ENCODE peak calls at places on chromosomes 1 and 21, in seven cellular contexts. C, D, G, N, J, K and V are unnamed samples.

GRCh38 chr1:37513795-37514349 is 694 bp downstream of the MEAF6 start:
- DNase-seq in C (no peak), D (no peak), G (no peak), N (no peak), J (no peak), K (no peak), V (peak)

GRCh38 chr1:227937031-227937430 is 10.7 kb downstream of the WNT9A start:
- DNase-seq in C (no peak), D (no peak), G (no peak), N (no peak), J (no peak), K (no peak), V (no peak)

GRCh38 chr1:42282024-42282579 is 52.9 kb downstream of the FOXJ3 start:
- DNase-seq in C (no peak), D (peak), G (no peak), N (no peak), J (no peak), K (no peak), V (no peak)

GRCh38 chr1:59290173-59290954 is 6.5 kb upstream of the FGGY start:
- DNase-seq in C (no peak), D (peak), G (no peak), N (peak), J (no peak), K (peak), V (peak)

GRCh38 chr1:115233598-115233997 is 104.5 kb downstream of the NGF start:
- DNase-seq in C (no peak), D (no peak), G (no peak), N (no peak), J (no peak), K (no peak), V (no peak)

GRCh38 chr1:108050134-108050533 is 85.2 kb upstream of the VAV3 start:
- DNase-seq in C (peak), D (no peak), G (no peak), N (no peak), J (no peak), K (no peak), V (no peak)

GRCh38 chr1:205228052-205228451 is 306 bp downstream of the TMCC2 start:
- DNase-seq in C (no peak), D (no peak), G (no peak), N (no peak), J (no peak), K (no peak), V (peak)

GRCh38 chr1:46948629-46949282 is 7.5 kb upstream of the CYP4A11 start:
- DNase-seq in C (no peak), D (no peak), G (no peak), N (peak), J (no peak), K (no peak), V (no peak)

GRCh38 chr1:116396769-116397168 is 23.7 kb downstream of the ATP1A1 start:
- DNase-seq in C (no peak), D (no peak), G (no peak), N (no peak), J (no peak), K (no peak), V (no peak)

GRCh38 chr1:67149179-67149770 is 14.5 kb upstream of the C1orf141 start:
- DNase-seq in C (peak), D (peak), G (peak), N (peak), J (no peak), K (peak), V (peak)

GRCh38 chr1:201481761-201482493 is 12.9 kb upstream of the PHLDA3 start:
- DNase-seq in C (peak), D (peak), G (peak), N (peak), J (peak), K (peak), V (peak)

GRCh38 chr1:9849691-9850441 is 26.1 kb upstream of the CLSTN1 start:
- DNase-seq in C (no peak), D (no peak), G (no peak), N (no peak), J (no peak), K (no peak), V (peak)

GRCh38 chr21:37891953-37892352 is 24.3 kb downstream of the KCNJ6 start:
- DNase-seq in C (no peak), D (no peak), G (no peak), N (no peak), J (no peak), K (no peak), V (no peak)

DNA sequence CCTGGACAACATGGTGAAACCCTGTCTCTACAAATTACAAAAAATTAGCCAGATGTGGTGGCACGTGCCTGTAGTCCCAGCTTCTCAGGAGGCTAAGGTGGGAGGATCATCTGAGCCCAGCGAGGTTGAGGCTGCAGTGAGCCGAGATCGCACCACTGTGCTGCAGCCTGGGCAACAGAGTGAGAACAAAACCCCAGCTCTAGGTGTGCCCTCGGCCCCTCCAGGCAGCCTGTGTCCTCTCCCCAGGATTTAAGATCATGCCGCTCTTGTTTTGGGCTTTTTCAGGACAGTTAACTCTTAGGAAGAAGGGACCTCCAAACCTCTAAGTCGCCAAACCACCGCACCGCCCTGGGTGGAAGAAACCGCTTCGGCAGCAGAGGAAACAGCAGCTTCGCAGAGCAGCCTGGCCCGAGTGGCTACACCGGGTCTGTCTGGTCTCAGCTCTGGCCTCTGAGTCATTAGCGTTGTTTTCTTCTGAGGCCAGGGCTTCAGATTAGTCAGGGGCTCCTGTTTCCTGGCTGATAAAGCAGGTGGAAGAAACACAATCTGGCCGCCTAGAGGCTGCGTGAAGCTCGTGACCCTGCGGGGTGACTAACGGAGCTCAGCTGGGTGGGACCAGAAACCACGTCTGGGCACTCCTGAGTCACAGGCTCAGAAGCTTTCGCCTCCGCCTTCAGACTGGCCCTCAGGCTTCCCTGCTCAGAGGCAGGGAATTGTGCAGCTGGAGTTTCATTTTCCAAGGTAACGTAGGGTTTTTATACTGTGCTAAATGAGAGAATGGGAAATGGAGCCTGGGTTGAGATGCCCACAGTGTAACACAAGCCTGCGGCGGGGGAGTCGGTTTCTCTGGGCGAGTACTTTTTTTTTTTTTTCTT is 44.7 kb downstream of the CHAF1B start:
- DNase-seq in C (peak), D (peak), G (peak), N (peak), J (peak), K (peak), V (peak)
- TF ChIP-seq POLR2A in C (peak), D (peak), G (peak), N (peak), J (no peak), K (peak), V (peak)

GRCh38 chr1:36464605-36465393 is 615 bp upstream of the MRPS15 start:
- DNase-seq in C (peak), D (peak), G (no peak), N (no peak), J (no peak), K (peak), V (no peak)

GRCh38 chr1:36465731-36466369 is 1.7 kb upstream of the MRPS15 start:
- DNase-seq in C (no peak), D (no peak), G (no peak), N (no peak), J (peak), K (peak), V (no peak)

GRCh38 chr1:36466370-36467026 is 2.3 kb upstream of the MRPS15 start:
- DNase-seq in C (no peak), D (no peak), G (no peak), N (no peak), J (peak), K (no peak), V (no peak)

GRCh38 chr1:36463404-36463772 is 796 bp downstream of the MRPS15 start:
- DNase-seq in C (no peak), D (no peak), G (no peak), N (no peak), J (no peak), K (no peak), V (no peak)

GRCh38 chr1:36463773-36464604 is at the start of gene MRPS15:
- DNase-seq in C (peak), D (peak), G (peak), N (peak), J (peak), K (peak), V (peak)
- TF ChIP-seq POLR2A in C (peak), D (peak), G (peak), N (peak), J (no peak), K (peak), V (peak)

DNA sequence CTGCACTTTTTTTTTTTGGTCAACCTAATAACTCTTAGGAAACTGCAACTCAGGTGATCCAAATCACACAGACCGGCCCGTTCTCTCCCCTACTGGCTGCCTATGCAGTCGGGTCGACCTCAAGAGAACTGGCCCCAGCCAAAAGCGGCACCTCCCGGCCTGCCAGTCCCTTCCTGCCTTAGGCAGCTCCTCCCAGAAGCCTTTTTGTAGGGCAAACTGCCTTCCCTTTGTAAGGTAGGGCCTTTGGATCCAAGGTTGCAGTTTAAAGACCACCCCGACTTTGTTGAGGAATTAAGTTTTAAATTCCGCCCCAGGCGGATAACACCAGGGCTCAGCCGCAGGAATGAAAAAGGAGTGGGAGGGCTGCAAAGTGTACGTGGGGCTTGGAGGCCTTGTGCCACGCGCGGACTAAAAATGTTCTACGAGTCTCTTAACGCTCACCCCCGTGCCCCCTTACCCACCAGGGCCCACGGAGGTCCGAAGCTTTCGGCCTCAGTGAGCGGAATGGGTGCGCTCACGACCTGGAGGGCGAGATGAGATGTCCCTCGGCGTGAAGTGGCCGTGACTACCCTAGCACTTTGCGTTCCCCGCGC is 642 bp upstream of the ST3GAL3 start:
- DNase-seq in C (no peak), D (no peak), G (no peak), N (peak), J (no peak), K (no peak), V (peak)
- TF ChIP-seq POLR2A in C (no peak), D (no peak), G (no peak), N (no peak), J (no peak), K (no peak), V (no peak)

GRCh38 chr1:89994805-89995594 is at the start of gene ZNF326:
- DNase-seq in C (peak), D (peak), G (peak), N (peak), J (peak), K (peak), V (peak)
- TF ChIP-seq POLR2A in C (peak), D (peak), G (peak), N (peak), J (peak), K (peak), V (peak)

GRCh38 chr1:2404142-2404889 is 8.0 kb downstream of the PEX10 start:
- DNase-seq in C (no peak), D (no peak), G (no peak), N (no peak), J (no peak), K (no peak), V (no peak)

GRCh38 chr1:2400950-2401649 is 9.5 kb downstream of the RER1 start:
- DNase-seq in C (no peak), D (no peak), G (no peak), N (no peak), J (no peak), K (no peak), V (no peak)

GRCh38 chr1:2404890-2405511 is 7.4 kb downstream of the PEX10 start:
- DNase-seq in C (no peak), D (peak), G (no peak), N (no peak), J (no peak), K (no peak), V (no peak)

GRCh38 chr1:2402420-2402819 is 9.9 kb downstream of the PEX10 start:
- DNase-seq in C (no peak), D (no peak), G (no peak), N (no peak), J (no peak), K (no peak), V (no peak)

GRCh38 chr1:2403273-2403672 is 9.1 kb downstream of the PEX10 start:
- DNase-seq in C (no peak), D (no peak), G (no peak), N (no peak), J (no peak), K (no peak), V (no peak)
- TF ChIP-seq POLR2A in C (no peak), D (no peak), G (no peak), N (no peak), J (no peak), K (no peak), V (no peak)